ENCODE peak calls at places on chromosomes 11 and 22, in seven cellular contexts. B, N, G, O, Y, H and K are unnamed samples. For H3K79me2, the result is how much of the 10 kb centered on the place peaks cover.

GRCh38 chr22:19766506-19767426 is 6.2 kb downstream of the TBX1 start:
- DNase-seq in B (peak), N (peak), G (peak), O (no peak), Y (no peak), H (peak), K (peak)

GRCh38 chr11:115872418-115872817 is 368.2 kb upstream of the CADM1 start:
- DNase-seq in B (no peak), N (no peak), G (no peak), O (no peak), Y (no peak), H (no peak), K (no peak)

GRCh38 chr22:42646569-42647525 is 2.3 kb downstream of the CYB5R3 start:
- DNase-seq in B (peak), N (no peak), G (peak), O (no peak), Y (peak), H (no peak), K (no peak)

GRCh38 chr11:92276773-92277172 is 52.2 kb downstream of the FAT3 start:
- DNase-seq in B (no peak), N (no peak), G (peak), O (no peak), Y (no peak), H (no peak), K (no peak)

GRCh38 chr11:73029408-73029807 is 112.7 kb downstream of the FCHSD2 start:
- DNase-seq in B (no peak), N (no peak), G (no peak), O (no peak), Y (no peak), H (peak), K (no peak)

GRCh38 chr11:73154178-73154577 is 12.1 kb upstream of the FCHSD2 start:
- DNase-seq in B (peak), N (no peak), G (no peak), O (no peak), Y (no peak), H (no peak), K (no peak)

GRCh38 chr22:19962909-19963806 is 21.5 kb upstream of the TXNRD2 start:
- DNase-seq in B (no peak), N (peak), G (peak), O (peak), Y (peak), H (no peak), K (no peak)

GRCh38 chr22:24315367-24315781 is 44.7 kb downstream of the SPECC1L start:
- DNase-seq in B (no peak), N (no peak), G (no peak), O (peak), Y (peak), H (no peak), K (no peak)

GRCh38 chr22:22666307-22667091 is 22.1 kb downstream of the GGTLC2 start:
- DNase-seq in B (peak), N (no peak), G (peak), O (peak), Y (no peak), H (no peak), K (peak)

GRCh38 chr11:76839326-76839725 is 21.4 kb upstream of the ACER3 start:
- DNase-seq in B (peak), N (peak), G (no peak), O (no peak), Y (no peak), H (no peak), K (no peak)

GRCh38 chr11:69013009-69013951 is at the start of gene MRGPRF:
- DNase-seq in B (no peak), N (no peak), G (peak), O (no peak), Y (peak), H (peak), K (peak)

GRCh38 chr11:19813158-19813879 is 100.7 kb downstream of the NAV2 start:
- DNase-seq in B (no peak), N (no peak), G (no peak), O (no peak), Y (no peak), H (no peak), K (no peak)

GRCh38 chr11:19811391-19811790 is 98.8 kb downstream of the NAV2 start:
- DNase-seq in B (no peak), N (no peak), G (no peak), O (no peak), Y (no peak), H (peak), K (no peak)

GRCh38 chr11:19812096-19812495 is 99.5 kb downstream of the NAV2 start:
- DNase-seq in B (no peak), N (no peak), G (no peak), O (no peak), Y (no peak), H (no peak), K (no peak)

GRCh38 chr11:19812710-19813109 is 100.1 kb downstream of the NAV2 start:
- DNase-seq in B (no peak), N (no peak), G (no peak), O (no peak), Y (no peak), H (no peak), K (no peak)

GRCh38 chr11:19810852-19811251 is 98.2 kb downstream of the NAV2 start:
- DNase-seq in B (no peak), N (no peak), G (peak), O (no peak), Y (no peak), H (no peak), K (no peak)
- H3K79me2 ChIP-seq in B (under half), N (under half), G (half or more), O (under half), Y (under half), H (half or more), K (under half)

DNA sequence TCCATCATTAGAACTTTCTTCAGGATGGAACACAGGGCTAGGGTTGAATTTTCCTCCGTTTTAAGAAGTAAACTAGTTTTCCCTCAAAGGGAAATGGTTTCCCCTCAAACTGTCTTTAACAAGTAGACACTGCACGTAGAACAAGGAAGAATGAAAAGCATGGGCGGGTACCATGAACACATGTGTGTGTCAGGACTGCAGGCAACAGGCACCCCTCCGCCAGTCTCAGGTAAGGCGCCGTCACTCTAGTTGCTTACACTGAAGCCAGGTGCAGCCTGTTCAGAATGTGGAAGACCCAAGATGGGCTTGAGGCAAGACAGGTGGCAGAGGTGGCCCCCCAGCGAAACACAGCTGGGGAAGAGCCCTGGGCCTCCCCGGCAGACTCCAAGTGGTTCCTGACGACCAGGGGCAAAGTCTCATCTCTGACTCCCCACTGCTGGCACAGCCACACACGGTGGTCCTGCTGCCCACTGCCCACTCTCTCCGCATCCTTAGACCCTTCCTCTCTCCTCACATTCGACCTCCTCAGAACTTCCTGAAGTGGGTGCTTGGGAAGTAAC is 25.4 kb upstream of the MOB2 start:
- DNase-seq in B (no peak), N (no peak), G (no peak), O (no peak), Y (no peak), H (no peak), K (no peak)
- H3K79me2 ChIP-seq in B (under half), N (under half), G (half or more), O (under half), Y (half or more), H (half or more), K (under half)

DNA sequence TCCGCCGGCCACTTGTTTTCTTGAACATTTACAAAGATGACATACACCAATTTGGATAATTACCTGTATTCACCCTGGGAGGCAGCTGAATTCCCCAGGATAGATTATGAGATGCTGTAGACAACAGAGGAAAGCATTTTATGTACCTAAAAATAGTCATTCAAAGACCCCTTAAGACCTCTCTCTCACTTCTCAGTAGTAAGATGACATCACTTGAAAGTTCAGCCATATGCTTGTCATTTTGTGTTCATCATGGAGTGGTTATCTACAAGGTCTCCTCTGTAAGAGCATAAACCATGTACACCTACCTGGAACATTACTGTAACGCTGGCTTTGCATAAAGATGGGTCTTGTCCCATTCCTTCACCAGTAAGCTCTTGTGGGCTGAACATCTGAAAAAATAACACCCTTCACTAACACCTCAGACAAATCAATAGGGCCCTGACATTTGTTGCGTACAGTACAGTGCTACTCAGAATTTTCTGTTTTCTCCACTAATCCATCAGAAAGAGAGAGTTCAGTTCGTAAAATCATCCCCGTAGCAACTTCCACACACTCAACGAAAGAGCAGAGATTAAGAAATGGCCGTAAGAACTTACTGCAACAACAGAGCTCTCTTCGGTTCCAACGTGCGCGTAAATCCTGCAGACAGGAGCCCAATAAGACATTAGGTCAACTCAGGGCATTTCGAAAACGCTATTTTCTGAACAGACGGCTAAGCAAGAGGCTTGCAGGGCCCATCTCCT is 15.6 kb upstream of the WDR74 start:
- DNase-seq in B (peak), N (no peak), G (no peak), O (no peak), Y (no peak), H (no peak), K (no peak)
- H3K79me2 ChIP-seq in B (half or more), N (half or more), G (under half), O (half or more), Y (under half), H (half or more), K (half or more)

GRCh38 chr11:65906602-65907001 is 6.4 kb upstream of the FOSL1 start:
- DNase-seq in B (peak), N (no peak), G (peak), O (no peak), Y (peak), H (no peak), K (no peak)
- H3K79me2 ChIP-seq in B (under half), N (under half), G (under half), O (under half), Y (under half), H (under half), K (under half)

GRCh38 chr11:79418241-79418640 is 22.6 kb downstream of the TENM4 start:
- DNase-seq in B (no peak), N (no peak), G (no peak), O (no peak), Y (no peak), H (no peak), K (no peak)
- H3K79me2 ChIP-seq in B (under half), N (under half), G (under half), O (under half), Y (under half), H (half or more), K (under half)

GRCh38 chr22:46299101-46299500 is 2.4 kb downstream of the GTSE1 start:
- DNase-seq in B (no peak), N (no peak), G (no peak), O (no peak), Y (no peak), H (no peak), K (no peak)

GRCh38 chr22:46296257-46297150 is at the start of gene GTSE1:
- DNase-seq in B (peak), N (peak), G (peak), O (peak), Y (peak), H (peak), K (peak)

GRCh38 chr22:46303347-46303965 is 6.8 kb downstream of the GTSE1 start:
- DNase-seq in B (no peak), N (no peak), G (peak), O (no peak), Y (peak), H (no peak), K (no peak)

GRCh38 chr22:46297151-46297819 is 615 bp downstream of the GTSE1 start:
- DNase-seq in B (peak), N (no peak), G (peak), O (peak), Y (peak), H (no peak), K (peak)

DNA sequence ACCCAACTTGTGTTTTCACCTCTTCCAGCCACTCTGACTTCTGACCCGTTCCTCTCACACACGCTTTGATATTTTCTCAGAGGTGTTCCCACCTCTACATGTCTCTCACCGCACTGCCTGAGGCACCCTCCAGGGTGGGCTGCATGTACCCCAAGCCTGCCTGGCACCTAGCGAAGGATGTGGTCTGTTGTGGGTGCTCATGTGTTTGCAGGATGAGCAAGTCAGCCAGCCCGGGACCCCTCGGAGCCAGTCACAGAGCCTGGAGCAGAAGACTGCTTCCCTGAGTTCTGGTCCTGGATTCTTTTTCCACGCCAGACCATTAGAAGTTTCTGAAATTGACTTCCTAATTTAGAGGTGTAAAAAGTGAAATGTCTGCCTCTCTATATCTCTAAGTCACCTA is 3.8 kb downstream of the GTSE1 start:
- DNase-seq in B (no peak), N (no peak), G (no peak), O (no peak), Y (no peak), H (no peak), K (no peak)
- H3K79me2 ChIP-seq in B (under half), N (half or more), G (half or more), O (under half), Y (half or more), H (half or more), K (half or more)

DNA sequence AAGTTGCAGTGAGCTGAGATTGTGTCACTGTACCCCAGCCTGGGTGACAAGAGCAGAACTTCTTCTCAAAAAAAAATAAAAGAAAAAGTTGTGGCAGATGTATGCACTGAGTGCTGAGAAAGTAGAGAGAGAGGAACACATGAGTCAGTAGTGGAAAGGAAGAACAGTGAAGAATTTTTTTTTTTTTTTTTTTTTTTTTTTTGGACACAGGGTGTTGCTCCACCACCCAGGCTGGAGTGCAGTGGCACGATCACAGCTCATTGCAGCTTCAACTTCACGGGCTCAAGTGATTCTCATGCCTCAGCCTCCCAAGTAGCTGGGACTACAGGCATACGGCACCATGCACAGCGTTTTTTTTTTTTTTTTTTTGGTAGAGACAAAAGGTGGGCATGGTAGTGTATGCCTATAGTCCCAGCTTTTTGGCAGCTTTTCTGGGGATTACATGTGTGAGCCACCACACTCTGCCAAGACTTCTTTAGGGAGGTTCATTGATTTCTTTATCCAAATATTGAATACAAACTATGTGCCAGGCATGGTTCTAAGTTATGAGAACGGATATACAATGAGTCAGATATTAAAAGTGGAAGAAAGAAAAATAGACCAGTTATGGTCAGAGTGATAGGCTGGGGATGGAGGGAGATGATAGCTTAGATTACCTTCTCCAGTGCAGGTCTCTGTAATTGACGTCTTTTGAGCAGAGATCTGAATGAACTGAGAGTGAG is 62.0 kb downstream of the YAP1 start:
- DNase-seq in B (no peak), N (no peak), G (peak), O (no peak), Y (peak), H (no peak), K (no peak)
- H3K79me2 ChIP-seq in B (under half), N (half or more), G (half or more), O (half or more), Y (half or more), H (half or more), K (under half)

DNA sequence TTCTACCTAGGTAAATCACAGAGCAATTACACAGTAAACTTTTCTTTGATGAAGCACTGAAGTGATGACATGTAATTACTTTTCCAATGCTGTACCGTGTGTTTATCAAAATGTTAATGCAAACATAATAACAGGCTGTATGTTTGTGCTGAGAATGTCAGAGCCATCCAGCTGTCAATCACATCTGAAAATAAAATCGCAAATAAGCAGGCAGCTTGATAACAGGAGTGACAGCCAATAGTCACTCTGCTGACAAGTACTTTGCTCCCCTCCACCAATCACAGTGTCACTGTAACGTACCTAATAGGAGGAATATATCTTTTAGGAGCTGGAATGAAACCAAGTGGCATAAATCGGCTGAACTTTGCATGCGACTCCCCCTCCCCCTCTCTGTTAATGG is 119.7 kb downstream of the KIRREL3 start:
- DNase-seq in B (no peak), N (no peak), G (no peak), O (no peak), Y (no peak), H (no peak), K (no peak)
- H3K79me2 ChIP-seq in B (under half), N (under half), G (half or more), O (under half), Y (under half), H (under half), K (under half)

DNA sequence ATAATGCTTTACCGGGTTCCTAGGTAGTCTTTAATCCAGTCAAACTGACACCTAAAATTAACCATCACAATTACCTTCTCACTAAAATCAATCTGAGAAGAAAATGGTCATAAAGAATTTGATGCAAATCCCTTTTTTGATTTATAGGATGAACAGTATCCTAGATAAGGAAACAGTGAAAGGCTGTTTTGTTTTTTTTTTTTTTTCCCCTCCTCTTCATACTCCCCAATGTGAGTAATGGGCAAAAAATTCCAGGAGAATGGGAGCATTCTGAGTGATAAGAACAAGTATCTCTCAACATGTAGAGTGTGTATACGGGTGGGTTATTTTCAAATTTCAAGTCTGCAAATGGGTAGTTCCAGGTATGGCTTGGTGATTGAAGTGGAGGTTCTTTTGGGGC is 28.4 kb downstream of the GRAMD1B start:
- DNase-seq in B (no peak), N (no peak), G (no peak), O (no peak), Y (no peak), H (no peak), K (no peak)
- H3K79me2 ChIP-seq in B (under half), N (under half), G (half or more), O (under half), Y (under half), H (under half), K (under half)

GRCh38 chr11:2980168-2980840 is 11.8 kb downstream of the NAP1L4 start:
- DNase-seq in B (no peak), N (no peak), G (no peak), O (no peak), Y (no peak), H (no peak), K (no peak)
- H3K79me2 ChIP-seq in B (half or more), N (half or more), G (half or more), O (half or more), Y (half or more), H (half or more), K (half or more)